ENCODE peak calls at places on chromosomes 13 and 19, in five cellular contexts. F, Y, C, U and T are unnamed samples.

GRCh38 chr13:62092949-62093348 is 677.3 kb upstream of the PCDH20 start:
- DNase-seq in U (no peak), Y (no peak), F (no peak), C (no peak), T (no peak)

GRCh38 chr19:567296-567900 is 5.0 kb upstream of the BSG start:
- DNase-seq in Y (no peak), U (no peak), C (no peak), F (no peak), T (no peak)

GRCh38 chr19:46381746-46382345 is 31.5 kb downstream of the CCDC8 start:
- DNase-seq in C (no peak), U (no peak), F (no peak), Y (no peak), T (no peak)

GRCh38 chr13:26847281-26847680 is 86.7 kb upstream of the GPR12 start:
- DNase-seq in U (no peak), C (no peak), Y (no peak), F (no peak), T (no peak)

GRCh38 chr13:39016087-39016486 is 21.8 kb downstream of the PROSER1 start:
- DNase-seq in U (no peak), Y (no peak), C (no peak), F (no peak), T (no peak)

GRCh38 chr19:5440299-5440698 is 14.9 kb upstream of the ZNRF4 start:
- DNase-seq in Y (no peak), F (no peak), U (no peak), C (no peak), T (no peak)

GRCh38 chr13:45921337-45921736 is 69.8 kb upstream of the SIAH3 start:
- DNase-seq in Y (no peak), C (no peak), U (no peak), F (no peak), T (no peak)

GRCh38 chr13:113315992-113316391 is 19.0 kb downstream of the LAMP1 start:
- DNase-seq in C (no peak), Y (no peak), F (no peak), U (no peak), T (no peak)

GRCh38 chr13:108533842-108534241 is 95.6 kb upstream of the MYO16 start:
- DNase-seq in U (no peak), F (no peak), C (no peak), Y (no peak), T (no peak)

GRCh38 chr19:38173324-38174041 is 50.5 kb downstream of the DPF1 start:
- DNase-seq in U (no peak), C (peak; percentile 92), Y (peak; percentile 33), F (no peak), T (no peak)

GRCh38 chr13:28494861-28495585 is at the start of gene FLT1:
- DNase-seq in Y (no peak), C (peak; percentile 78), U (no peak), F (no peak), T (peak; percentile 63)

GRCh38 chr13:28494537-28494860 is 429 bp downstream of the FLT1 start:
- DNase-seq in F (no peak), U (no peak), C (peak; percentile 26), Y (no peak), T (no peak)

GRCh38 chr13:28489975-28490550 is 4.9 kb downstream of the FLT1 start:
- DNase-seq in Y (no peak), F (no peak), C (peak; percentile 34), U (no peak), T (no peak)

GRCh38 chr13:28493740-28494536 is 990 bp downstream of the FLT1 start:
- DNase-seq in U (no peak), C (peak; percentile 26), F (no peak), Y (no peak), T (no peak)

GRCh38 chr13:28492527-28493367 is 2.2 kb downstream of the FLT1 start:
- DNase-seq in F (no peak), U (no peak), C (no peak), Y (peak; percentile 51), T (no peak)
- H3K4me3 ChIP-seq in F (no peak overlapping the region), U (no peak overlapping the region), C (peak overlapping the region; percentile 73), Y (no peak overlapping the region), T (no peak overlapping the region)

GRCh38 chr13:49258097-49258796 is 10.5 kb downstream of the CDADC1 start:
- DNase-seq in U (no peak), F (no peak), Y (no peak), C (no peak), T (no peak)
- H3K4me3 ChIP-seq in U (peak overlapping the region; percentile 53), F (no peak overlapping the region), Y (peak overlapping the region; percentile 53), C (peak overlapping the region; percentile 52), T (no peak overlapping the region)

GRCh38 chr13:105466376-105466775 is 1069.1 kb downstream of the EFNB2 start:
- DNase-seq in C (no peak), F (no peak), U (no peak), Y (no peak), T (no peak)

GRCh38 chr13:105462981-105463380 is 1072.5 kb downstream of the EFNB2 start:
- DNase-seq in C (no peak), Y (no peak), U (no peak), F (peak; percentile 32), T (no peak)

GRCh38 chr13:105465251-105465650 is 1070.2 kb downstream of the EFNB2 start:
- DNase-seq in F (no peak), U (no peak), C (no peak), Y (no peak), T (no peak)

GRCh38 chr13:105464249-105464648 is 1071.2 kb downstream of the EFNB2 start:
- DNase-seq in F (no peak), Y (no peak), U (no peak), C (no peak), T (no peak)

DNA sequence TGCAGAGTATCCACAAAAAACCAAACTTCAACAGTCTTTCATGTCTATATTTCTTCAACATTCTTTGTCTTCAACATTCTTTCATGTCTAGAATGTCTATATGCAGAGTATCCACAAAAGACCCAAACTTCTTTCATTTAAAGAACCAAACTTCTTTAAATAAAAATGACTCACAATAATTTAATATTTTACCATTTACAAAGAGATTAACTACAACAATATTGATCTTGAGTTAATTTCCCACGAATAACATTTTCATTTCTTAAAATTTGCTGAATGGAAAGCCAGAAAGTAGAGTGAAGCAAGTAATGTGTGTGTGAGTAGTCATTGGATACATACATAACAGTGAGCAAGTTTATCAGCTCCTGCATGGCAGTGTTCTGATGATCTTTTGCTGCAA is 1069.7 kb downstream of the EFNB2 start:
- DNase-seq in C (no peak), U (no peak), Y (no peak), F (no peak), T (no peak)
- H3K4me3 ChIP-seq in C (no peak within 1 kb of the TSS), U (no peak within 1 kb of the TSS), Y (no peak within 1 kb of the TSS), F (no peak within 1 kb of the TSS), T (no peak within 1 kb of the TSS)

GRCh38 chr13:30739646-30740642 is 4.6 kb downstream of the ALOX5AP start:
- DNase-seq in C (no peak), F (peak; percentile 94), U (peak; percentile 20), Y (peak; percentile 86), T (no peak)
- H3K4me3 ChIP-seq in C (peak overlapping the region; percentile 54), F (peak overlapping the region; percentile 45), U (peak overlapping the region; percentile 33), Y (peak overlapping the region; percentile 2), T (no peak overlapping the region)

DNA sequence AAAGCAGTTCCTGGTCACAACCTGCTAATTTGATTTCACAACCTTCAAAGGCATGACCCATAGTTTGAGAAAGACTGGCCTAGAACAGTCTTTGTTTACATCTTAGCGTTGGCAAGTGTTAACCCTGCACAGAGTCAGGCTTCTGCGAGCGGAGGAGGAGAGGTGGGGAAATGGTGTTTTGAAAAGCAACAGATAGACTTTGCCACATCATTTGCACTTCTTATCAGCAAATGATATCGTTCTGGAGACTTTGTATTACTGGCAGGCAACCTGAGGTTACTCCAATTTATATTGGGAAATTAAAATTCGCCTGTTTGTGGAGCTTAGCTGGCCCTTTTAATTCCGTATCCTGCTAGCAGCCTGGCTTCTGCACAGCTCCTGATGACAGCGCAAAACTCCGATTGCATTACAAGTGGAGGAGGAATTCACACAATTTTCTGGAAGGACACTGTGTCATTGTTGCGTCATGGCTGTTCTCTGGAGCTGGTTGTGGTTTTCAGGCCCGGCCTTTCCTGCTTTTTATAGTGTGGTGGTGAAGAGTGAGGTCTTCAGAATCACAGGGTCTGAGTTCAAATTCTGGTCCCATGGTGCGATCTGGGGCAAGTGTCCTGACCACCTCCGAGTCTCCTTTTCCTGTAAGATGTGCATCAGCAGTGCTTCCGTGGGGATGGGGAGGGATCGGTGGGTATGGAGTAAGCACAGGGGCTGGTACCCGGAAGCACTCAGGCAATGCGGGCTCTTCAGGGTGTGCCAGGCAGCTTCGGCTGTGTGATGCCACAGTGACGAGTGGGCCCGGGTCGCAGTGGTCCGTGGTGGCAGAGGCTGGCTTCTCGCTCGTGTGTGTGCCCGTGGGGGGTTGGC is 49.1 kb upstream of the EHD2 start:
- DNase-seq in U (no peak), F (peak; percentile 86), Y (no peak), C (peak; percentile 82), T (peak; percentile 94)
- H3K4me3 ChIP-seq in U (no peak overlapping the region), F (peak overlapping the region; percentile 53), Y (no peak overlapping the region), C (peak overlapping the region; percentile 2), T (no peak overlapping the region)

DNA sequence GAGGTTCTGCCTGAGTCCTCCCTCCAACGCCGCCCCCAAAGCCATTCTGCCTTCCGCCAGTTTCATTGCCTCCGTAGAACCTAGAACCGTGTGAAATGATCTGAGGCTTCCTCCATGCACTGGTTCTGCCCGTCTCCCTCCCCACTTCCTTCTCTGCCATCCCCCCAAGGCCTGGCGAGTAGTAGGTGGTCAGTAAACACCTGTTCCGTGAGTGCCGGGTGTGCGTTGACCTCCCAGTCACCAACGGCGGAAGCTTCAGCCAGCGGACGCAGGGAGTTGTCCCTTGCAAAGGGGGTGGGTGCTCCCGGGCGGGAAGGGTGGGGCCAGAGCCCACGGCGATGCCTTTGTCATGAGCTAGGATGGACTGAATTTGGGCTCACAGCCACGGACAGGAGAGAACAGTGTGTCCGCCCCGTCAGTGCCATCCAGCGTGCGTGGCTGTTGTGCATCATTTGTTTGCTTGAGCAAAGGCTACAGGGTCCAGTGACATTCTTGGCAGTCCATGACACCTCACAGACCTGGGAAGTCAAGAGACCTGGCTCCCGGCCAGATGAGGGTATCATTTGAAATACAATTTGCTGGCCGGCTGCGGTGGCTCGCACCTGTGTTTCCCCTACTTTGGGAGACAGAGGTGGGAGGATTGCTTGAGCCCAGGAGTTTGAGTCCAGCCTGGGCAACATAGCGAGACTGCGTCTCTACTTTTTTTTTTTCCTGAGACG is 43.1 kb downstream of the NFIC start:
- DNase-seq in C (peak; percentile 88), F (no peak), Y (no peak), U (no peak), T (peak; percentile 80)
- H3K4me3 ChIP-seq in C (peak overlapping the region; percentile 30), F (no peak overlapping the region), Y (no peak overlapping the region), U (no peak overlapping the region), T (peak overlapping the region; percentile 19)